ENCODE peak calls at places on chromosomes 5 and 9, in ten cellular contexts. Q, W, P, Z, S, H, A, L, N and F are unnamed samples.

GRCh38 chr9:35871514-35871913 is 1.3 kb upstream of the OR13J1 start:
- DNase-seq in Q (no peak), W (no peak), P (no peak), Z (no peak), S (no peak), H (no peak), A (no peak), L (no peak), N (no peak), F (no peak)

GRCh38 chr5:118327389-118327788 is 661.0 kb downstream of the DTWD2 start:
- DNase-seq in Q (no peak), W (no peak), P (no peak), Z (no peak), S (no peak), H (no peak), A (peak), L (no peak), N (no peak), F (no peak)

GRCh38 chr5:5810461-5810860 is 388.0 kb downstream of the ICE1 start:
- DNase-seq in Q (peak), W (no peak), P (no peak), Z (no peak), S (peak), H (no peak), A (no peak), L (no peak), N (no peak), F (no peak)

GRCh38 chr5:112004867-112005532 is 248.0 kb upstream of the NREP start:
- DNase-seq in Q (no peak), W (peak), P (no peak), Z (no peak), S (no peak), H (no peak), A (peak), L (no peak), N (no peak), F (peak)

GRCh38 chr5:85576666-85577065 is 1041.1 kb upstream of the COX7C start:
- DNase-seq in Q (no peak), W (no peak), P (no peak), Z (no peak), S (no peak), H (no peak), A (no peak), L (no peak), N (no peak), F (no peak)

GRCh38 chr5:111142932-111143331 is 50.8 kb downstream of the WDR36 start:
- DNase-seq in Q (no peak), W (peak), P (no peak), Z (no peak), S (no peak), H (peak), A (peak), L (no peak), N (no peak), F (no peak)

GRCh38 chr5:12704955-12705354 is 800.7 kb upstream of the CTNND2 start:
- DNase-seq in Q (no peak), W (no peak), P (no peak), Z (no peak), S (no peak), H (no peak), A (no peak), L (no peak), N (no peak), F (no peak)

GRCh38 chr5:66312291-66312690 is 168.2 kb downstream of the SREK1 start:
- DNase-seq in Q (no peak), W (no peak), P (no peak), Z (no peak), S (no peak), H (no peak), A (no peak), L (no peak), N (no peak), F (no peak)

GRCh38 chr9:32989651-32990050 is 11.8 kb downstream of the APTX start:
- DNase-seq in Q (no peak), W (no peak), P (no peak), Z (no peak), S (no peak), H (peak), A (no peak), L (no peak), N (no peak), F (no peak)

GRCh38 chr5:128225245-128226030 is 141.9 kb downstream of the SLC12A2 start:
- DNase-seq in Q (no peak), W (no peak), P (no peak), Z (no peak), S (no peak), H (no peak), A (peak), L (no peak), N (no peak), F (no peak)

GRCh38 chr5:156912869-156913268 is 50.2 kb downstream of the TIMD4 start:
- DNase-seq in Q (no peak), W (no peak), P (no peak), Z (no peak), S (no peak), H (no peak), A (no peak), L (no peak), N (no peak), F (no peak)

GRCh38 chr5:132277971-132278964 is 15.9 kb upstream of the SLC22A4 start:
- DNase-seq in Q (no peak), W (no peak), P (peak), Z (peak), S (no peak), H (no peak), A (no peak), L (no peak), N (no peak), F (no peak)

GRCh38 chr5:90264930-90265857 is 144.4 kb downstream of the CETN3 start:
- DNase-seq in Q (peak), W (peak), P (peak), Z (no peak), S (peak), H (peak), A (peak), L (no peak), N (peak), F (peak)

GRCh38 chr5:33734541-33734940 is 157.2 kb downstream of the ADAMTS12 start:
- DNase-seq in Q (no peak), W (peak), P (no peak), Z (no peak), S (no peak), H (peak), A (no peak), L (no peak), N (no peak), F (peak)

GRCh38 chr9:15306068-15306756 is 804 bp downstream of the TTC39B start:
- DNase-seq in Q (peak), W (peak), P (peak), Z (peak), S (peak), H (peak), A (peak), L (peak), N (no peak), F (peak)

GRCh38 chr9:16100596-16101091 is 547.8 kb downstream of the CCDC171 start:
- DNase-seq in Q (peak), W (no peak), P (peak), Z (no peak), S (peak), H (peak), A (peak), L (no peak), N (no peak), F (peak)

GRCh38 chr9:88400021-88400420 is 11.8 kb downstream of the SPIN1 start:
- DNase-seq in Q (no peak), W (peak), P (no peak), Z (no peak), S (no peak), H (peak), A (peak), L (no peak), N (peak), F (peak)

GRCh38 chr5:146878471-146879172 is at the start of gene PPP2R2B:
- DNase-seq in Q (peak), W (peak), P (peak), Z (peak), S (peak), H (peak), A (peak), L (peak), N (no peak), F (peak)

GRCh38 chr9:110126986-110127864 is 80.7 kb downstream of the C9orf152 start:
- DNase-seq in Q (peak), W (peak), P (peak), Z (no peak), S (peak), H (peak), A (no peak), L (no peak), N (no peak), F (peak)

GRCh38 chr5:139395844-139396640 is 1.1 kb upstream of the PROB1 start:
- DNase-seq in Q (no peak), W (no peak), P (no peak), Z (no peak), S (no peak), H (no peak), A (peak), L (peak), N (no peak), F (no peak)

GRCh38 chr9:86765736-86766410 is 181.4 kb downstream of the GAS1 start:
- DNase-seq in Q (no peak), W (no peak), P (no peak), Z (no peak), S (no peak), H (no peak), A (no peak), L (no peak), N (no peak), F (no peak)

GRCh38 chr5:113057437-113058052 is 80.9 kb downstream of the DCP2 start:
- DNase-seq in Q (no peak), W (no peak), P (no peak), Z (no peak), S (no peak), H (no peak), A (no peak), L (no peak), N (no peak), F (no peak)

GRCh38 chr5:32173394-32174010 is 617 bp downstream of the GOLPH3 start:
- DNase-seq in Q (peak), W (no peak), P (peak), Z (peak), S (peak), H (no peak), A (peak), L (peak), N (no peak), F (peak)

GRCh38 chr9:109471994-109472393 is 26.1 kb downstream of the PTPN3 start:
- DNase-seq in Q (no peak), W (no peak), P (no peak), Z (no peak), S (no peak), H (no peak), A (peak), L (no peak), N (no peak), F (no peak)

GRCh38 chr5:169914766-169915165 is 65.5 kb downstream of the INSYN2B start:
- DNase-seq in Q (peak), W (peak), P (no peak), Z (no peak), S (peak), H (peak), A (peak), L (no peak), N (no peak), F (peak)

GRCh38 chr5:179870952-179871351 is 12.3 kb upstream of the MRNIP start:
- DNase-seq in Q (no peak), W (no peak), P (no peak), Z (no peak), S (no peak), H (no peak), A (no peak), L (no peak), N (no peak), F (no peak)

GRCh38 chr5:99037668-99038067 is 108.9 kb upstream of the CHD1 start:
- DNase-seq in Q (no peak), W (no peak), P (peak), Z (no peak), S (no peak), H (no peak), A (no peak), L (no peak), N (no peak), F (peak)

GRCh38 chr9:123410281-123410910 is 54.4 kb downstream of the CRB2 start:
- DNase-seq in Q (no peak), W (no peak), P (peak), Z (no peak), S (no peak), H (no peak), A (no peak), L (no peak), N (no peak), F (no peak)

GRCh38 chr5:172678902-172679301 is 37.8 kb downstream of the NEURL1B start:
- DNase-seq in Q (peak), W (no peak), P (peak), Z (no peak), S (peak), H (no peak), A (no peak), L (peak), N (no peak), F (no peak)

GRCh38 chr9:124349675-124350484 is 65.4 kb downstream of the PSMB7 start:
- DNase-seq in Q (no peak), W (no peak), P (no peak), Z (peak), S (no peak), H (no peak), A (no peak), L (no peak), N (no peak), F (no peak)

GRCh38 chr5:170315154-170315553 is 17.6 kb upstream of the LCP2 start:
- DNase-seq in Q (peak), W (no peak), P (no peak), Z (no peak), S (peak), H (peak), A (no peak), L (no peak), N (no peak), F (peak)

GRCh38 chr9:37859043-37859442 is 44.9 kb downstream of the SLC25A51 start:
- DNase-seq in Q (no peak), W (no peak), P (no peak), Z (no peak), S (no peak), H (peak), A (peak), L (no peak), N (no peak), F (peak)

GRCh38 chr5:14143843-14144585 is 872 bp downstream of the TRIO start:
- DNase-seq in Q (peak), W (no peak), P (peak), Z (peak), S (peak), H (peak), A (peak), L (peak), N (no peak), F (no peak)

GRCh38 chr9:129989740-129990139 is 53.2 kb downstream of the FNBP1 start:
- DNase-seq in Q (no peak), W (peak), P (no peak), Z (no peak), S (no peak), H (peak), A (peak), L (no peak), N (no peak), F (peak)

GRCh38 chr5:54259090-54259489 is 51.3 kb downstream of the ARL15 start:
- DNase-seq in Q (no peak), W (no peak), P (no peak), Z (no peak), S (no peak), H (no peak), A (peak), L (no peak), N (no peak), F (no peak)

GRCh38 chr5:92749943-92750342 is 831.1 kb downstream of the NR2F1-AS1 start:
- DNase-seq in Q (no peak), W (peak), P (no peak), Z (no peak), S (no peak), H (peak), A (peak), L (no peak), N (no peak), F (peak)

GRCh38 chr9:84668204-84669007 is 1.1 kb upstream of the NTRK2 start:
- DNase-seq in Q (peak), W (peak), P (peak), Z (no peak), S (peak), H (peak), A (peak), L (peak), N (no peak), F (peak)

GRCh38 chr5:151126199-151126645 is 31.4 kb downstream of the ANXA6 start:
- DNase-seq in Q (peak), W (peak), P (peak), Z (no peak), S (peak), H (peak), A (peak), L (peak), N (no peak), F (peak)

GRCh38 chr5:168467755-168468280 is 18.5 kb upstream of the RARS1 start:
- DNase-seq in Q (no peak), W (no peak), P (no peak), Z (no peak), S (no peak), H (no peak), A (no peak), L (no peak), N (no peak), F (no peak)

GRCh38 chr9:133727876-133728441 is 10.2 kb downstream of the SARDH start:
- DNase-seq in Q (no peak), W (no peak), P (peak), Z (peak), S (no peak), H (no peak), A (no peak), L (peak), N (no peak), F (no peak)

GRCh38 chr9:95313010-95313498 is 4.5 kb downstream of the FANCC start:
- DNase-seq in Q (peak), W (peak), P (peak), Z (peak), S (peak), H (peak), A (peak), L (peak), N (no peak), F (peak)
- H3K4me3 ChIP-seq in Q (peak), W (peak), P (no peak), Z (peak), S (no peak), H (peak), A (peak), L (peak), N (peak), F (peak)

DNA sequence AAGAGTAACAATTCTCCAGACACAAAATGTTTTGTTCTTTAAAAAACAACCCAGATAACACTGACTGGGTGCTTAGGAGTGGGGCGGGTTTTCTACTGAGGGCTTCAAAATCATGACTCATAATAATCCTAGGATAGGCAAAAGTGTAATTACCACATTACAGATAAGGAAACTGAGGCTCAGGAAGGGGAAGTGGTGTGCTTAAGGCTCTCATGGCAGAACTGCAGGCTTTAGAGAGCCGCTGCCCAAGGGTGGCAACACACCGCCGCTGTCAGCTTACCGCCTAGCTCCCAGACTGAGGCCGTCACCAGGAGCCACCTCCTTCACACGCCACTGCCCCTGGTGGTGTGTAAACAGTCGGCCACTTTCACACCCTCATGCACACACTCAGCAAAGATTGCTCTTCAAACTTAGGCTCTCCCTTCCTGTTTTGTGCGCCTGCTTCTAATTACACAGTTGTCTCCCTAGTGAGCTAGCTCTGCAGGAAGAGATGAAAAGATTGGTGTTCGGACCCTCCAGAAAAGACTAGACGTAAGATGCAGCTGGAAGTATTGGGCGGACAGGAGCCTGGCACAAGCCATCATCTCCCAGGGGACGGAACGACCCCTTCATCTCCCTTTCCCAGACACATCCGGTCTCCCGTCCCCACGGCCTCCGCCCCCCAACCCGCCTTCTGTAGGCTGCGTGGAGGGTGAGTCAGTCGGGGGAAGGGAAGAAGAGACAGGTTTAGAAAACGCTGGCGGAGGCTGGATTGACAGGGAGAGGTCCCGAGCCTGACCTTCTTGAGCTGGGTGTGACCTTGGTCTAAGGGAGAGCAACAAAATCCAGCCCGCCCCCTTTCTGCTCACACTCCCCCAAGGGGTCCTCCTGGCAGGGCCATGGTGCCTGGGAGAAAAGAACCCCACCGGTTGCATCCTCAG is 162.7 kb downstream of the SYK start:
- DNase-seq in Q (no peak), W (no peak), P (peak), Z (no peak), S (no peak), H (peak), A (no peak), L (peak), N (no peak), F (peak)
- TF ChIP-seq CTCF in Q (peak), W (no peak), P (no peak), Z (no peak), S (peak), H (peak), A (no peak), L (peak), N (peak), F (peak)

GRCh38 chr9:101718176-101718575 is 20.3 kb downstream of the GRIN3A start:
- DNase-seq in Q (no peak), W (no peak), P (no peak), Z (no peak), S (no peak), H (no peak), A (no peak), L (no peak), N (no peak), F (no peak)

GRCh38 chr9:101711330-101711941 is 27.0 kb downstream of the GRIN3A start:
- DNase-seq in Q (no peak), W (no peak), P (no peak), Z (no peak), S (no peak), H (no peak), A (no peak), L (no peak), N (no peak), F (peak)

GRCh38 chr9:101716629-101717028 is 21.8 kb downstream of the GRIN3A start:
- DNase-seq in Q (no peak), W (no peak), P (no peak), Z (no peak), S (no peak), H (no peak), A (no peak), L (no peak), N (no peak), F (no peak)
- H3K4me3 ChIP-seq in Q (no peak), W (no peak), P (no peak), Z (no peak), S (no peak), H (no peak), A (no peak), L (no peak), N (no peak), F (no peak)

DNA sequence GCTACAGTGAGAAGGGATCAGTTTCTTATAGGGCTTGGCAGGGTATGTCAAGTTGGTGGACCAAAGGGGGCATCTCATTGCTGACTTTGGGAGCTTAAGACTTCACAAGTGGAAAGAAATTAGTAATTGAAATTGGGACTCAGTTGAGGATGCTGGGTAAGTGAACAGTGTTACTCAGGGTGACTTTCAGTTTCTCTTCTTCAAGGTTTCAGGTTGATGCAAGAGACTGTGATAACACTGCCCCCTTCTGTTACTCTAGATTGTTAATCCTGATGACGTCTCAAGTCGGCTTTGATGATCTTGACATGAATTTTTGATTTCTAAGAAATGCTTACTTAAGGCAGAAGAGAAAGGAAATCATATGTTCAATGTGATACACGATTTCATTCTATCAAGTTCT is 21.3 kb downstream of the KCTD16 start:
- DNase-seq in Q (no peak), W (peak), P (no peak), Z (no peak), S (no peak), H (peak), A (peak), L (no peak), N (no peak), F (peak)
- TF ChIP-seq CTCF in Q (peak), W (peak), P (peak), Z (peak), S (peak), H (peak), A (peak), L (no peak), N (peak), F (peak)